ENCODE peak calls at places on chromosomes 6 and 20, in eight cellular contexts. One of them, this sample, is unnamed.

GRCh38 chr6:63997727-63998126 is 362.1 kb downstream of the PHF3 start:
- DNase-seq in transverse colon: no peak
- DNase-seq in NB4: no peak
- DNase-seq in lower lobe of right lung: no peak
- DNase-seq in brain microvascular endothelial cell: no peak
- DNase-seq in IMR-90: peak; percentile 8
- DNase-seq in CD8-positive, alpha-beta T cell: no peak
- DNase-seq in fibroblast of pulmonary artery: no peak
- DNase-seq in this sample: no peak

GRCh38 chr6:132401120-132401940 is at the start of gene MOXD1:
- DNase-seq in transverse colon: peak; percentile 55
- DNase-seq in NB4: no peak
- DNase-seq in lower lobe of right lung: no peak
- DNase-seq in brain microvascular endothelial cell: no peak
- DNase-seq in IMR-90: peak; percentile 37
- DNase-seq in CD8-positive, alpha-beta T cell: no peak
- DNase-seq in fibroblast of pulmonary artery: peak; percentile 34
- DNase-seq in this sample: peak; percentile 56

GRCh38 chr6:129497591-129498555 is 212.1 kb downstream of the ARHGAP18 start:
- DNase-seq in transverse colon: no peak
- DNase-seq in NB4: no peak
- DNase-seq in lower lobe of right lung: no peak
- DNase-seq in brain microvascular endothelial cell: no peak
- DNase-seq in IMR-90: peak; percentile 14
- DNase-seq in CD8-positive, alpha-beta T cell: no peak
- DNase-seq in fibroblast of pulmonary artery: no peak
- DNase-seq in this sample: no peak

GRCh38 chr6:153814136-153814535 is 224.9 kb upstream of the OPRM1 start:
- DNase-seq in transverse colon: no peak
- DNase-seq in NB4: no peak
- DNase-seq in lower lobe of right lung: no peak
- DNase-seq in brain microvascular endothelial cell: no peak
- DNase-seq in IMR-90: no peak
- DNase-seq in CD8-positive, alpha-beta T cell: no peak
- DNase-seq in fibroblast of pulmonary artery: no peak
- DNase-seq in this sample: no peak

GRCh38 chr6:20439558-20439957 is 37.9 kb downstream of the E2F3 start:
- DNase-seq in transverse colon: no peak
- DNase-seq in NB4: no peak
- DNase-seq in lower lobe of right lung: no peak
- DNase-seq in brain microvascular endothelial cell: no peak
- DNase-seq in IMR-90: no peak
- DNase-seq in CD8-positive, alpha-beta T cell: no peak
- DNase-seq in fibroblast of pulmonary artery: no peak
- DNase-seq in this sample: no peak

GRCh38 chr6:391559-392440 is at the start of gene IRF4:
- DNase-seq in transverse colon: peak; percentile 73
- DNase-seq in NB4: no peak
- DNase-seq in lower lobe of right lung: no peak
- DNase-seq in brain microvascular endothelial cell: no peak
- DNase-seq in IMR-90: no peak
- DNase-seq in CD8-positive, alpha-beta T cell: peak; percentile 35
- DNase-seq in fibroblast of pulmonary artery: no peak
- DNase-seq in this sample: no peak

GRCh38 chr6:85569323-85569722 is 24.3 kb downstream of the SNX14 start:
- DNase-seq in transverse colon: no peak
- DNase-seq in NB4: no peak
- DNase-seq in lower lobe of right lung: no peak
- DNase-seq in brain microvascular endothelial cell: no peak
- DNase-seq in IMR-90: peak; percentile 73
- DNase-seq in CD8-positive, alpha-beta T cell: no peak
- DNase-seq in fibroblast of pulmonary artery: peak; percentile 47
- DNase-seq in this sample: peak; percentile 57

GRCh38 chr20:47551841-47552240 is 50.2 kb downstream of the NCOA3 start:
- DNase-seq in transverse colon: no peak
- DNase-seq in NB4: peak; percentile 20
- DNase-seq in lower lobe of right lung: no peak
- DNase-seq in brain microvascular endothelial cell: peak; percentile 26
- DNase-seq in IMR-90: no peak
- DNase-seq in CD8-positive, alpha-beta T cell: no peak
- DNase-seq in fibroblast of pulmonary artery: no peak
- DNase-seq in this sample: peak; percentile 40

GRCh38 chr20:59020938-59021551 is 1.8 kb downstream of the TUBB1 start:
- DNase-seq in transverse colon: no peak
- DNase-seq in NB4: no peak
- DNase-seq in lower lobe of right lung: no peak
- DNase-seq in brain microvascular endothelial cell: peak; percentile 20
- DNase-seq in IMR-90: peak; percentile 56
- DNase-seq in CD8-positive, alpha-beta T cell: no peak
- DNase-seq in fibroblast of pulmonary artery: peak; percentile 59
- DNase-seq in this sample: peak; percentile 50

DNA sequence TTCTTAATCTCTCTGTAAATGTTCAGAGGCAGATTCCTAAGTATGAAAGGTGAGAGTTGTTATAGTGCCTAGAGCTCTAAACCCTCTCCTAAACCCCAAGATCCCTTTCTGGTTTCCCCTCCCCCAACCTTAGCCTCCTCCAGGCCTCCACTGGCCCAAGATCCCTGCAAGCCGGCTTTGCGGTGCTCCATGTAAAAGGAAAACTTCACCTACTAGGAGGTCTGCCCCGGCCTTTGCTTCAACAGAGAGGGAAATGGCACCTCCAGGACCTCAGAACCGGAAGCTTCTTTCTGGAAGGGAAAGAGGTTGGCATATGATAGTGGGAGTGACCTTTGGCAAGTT is 2.3 kb downstream of the RRBP1 start:
- DNase-seq in transverse colon: no peak
- DNase-seq in NB4: no peak
- DNase-seq in lower lobe of right lung: no peak
- DNase-seq in brain microvascular endothelial cell: no peak
- DNase-seq in IMR-90: no peak
- DNase-seq in CD8-positive, alpha-beta T cell: no peak
- DNase-seq in fibroblast of pulmonary artery: no peak
- DNase-seq in this sample: no peak
- H3K4me3 ChIP-seq in transverse colon: no peak overlapping the region
- H3K4me3 ChIP-seq in NB4: no peak overlapping the region
- H3K4me3 ChIP-seq in lower lobe of right lung: peak overlapping the region; percentile 74
- H3K4me3 ChIP-seq in brain microvascular endothelial cell: peak overlapping the region; percentile 82
- H3K4me3 ChIP-seq in IMR-90: peak overlapping the region; percentile 96
- H3K4me3 ChIP-seq in CD8-positive, alpha-beta T cell: no peak overlapping the region
- H3K4me3 ChIP-seq in fibroblast of pulmonary artery: peak overlapping the region; percentile 84
- H3K4me3 ChIP-seq in this sample: peak overlapping the region; percentile 67

GRCh38 chr6:151763303-151763702 is 44.2 kb upstream of the ESR1 start:
- DNase-seq in transverse colon: no peak
- DNase-seq in NB4: no peak
- DNase-seq in lower lobe of right lung: no peak
- DNase-seq in brain microvascular endothelial cell: peak; percentile 52
- DNase-seq in IMR-90: peak; percentile 21
- DNase-seq in CD8-positive, alpha-beta T cell: no peak
- DNase-seq in fibroblast of pulmonary artery: peak; percentile 54
- DNase-seq in this sample: peak; percentile 49
- TF ChIP-seq CTCF in transverse colon: no peak
- TF ChIP-seq CTCF in NB4: no peak
- TF ChIP-seq CTCF in lower lobe of right lung: peak; percentile 26
- TF ChIP-seq CTCF in brain microvascular endothelial cell: peak; percentile 68
- TF ChIP-seq CTCF in IMR-90: peak; percentile 26
- TF ChIP-seq CTCF in CD8-positive, alpha-beta T cell: no peak
- TF ChIP-seq CTCF in fibroblast of pulmonary artery: peak; percentile 46
- TF ChIP-seq CTCF in this sample: peak; percentile 69

DNA sequence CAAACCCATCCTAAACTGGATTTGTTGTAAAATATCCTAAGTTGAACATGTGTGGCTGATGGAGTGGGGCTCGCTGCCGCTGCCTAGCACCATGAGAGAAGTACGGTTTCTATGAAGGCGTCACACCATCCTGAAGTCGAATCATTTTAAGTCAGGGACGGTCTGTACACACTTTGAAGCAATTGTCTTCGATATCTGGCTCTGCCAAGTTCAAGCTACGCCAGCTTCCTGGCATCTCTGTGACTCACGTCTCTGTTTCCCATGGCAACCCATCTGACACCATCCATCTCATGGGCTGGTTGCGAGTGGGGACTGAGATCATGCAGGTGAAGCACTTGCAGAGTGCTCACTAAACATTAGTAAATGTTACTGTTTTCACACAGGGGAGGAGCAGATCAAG is 252.5 kb downstream of the MYLK4 start:
- DNase-seq in transverse colon: no peak
- DNase-seq in NB4: no peak
- DNase-seq in lower lobe of right lung: no peak
- DNase-seq in brain microvascular endothelial cell: no peak
- DNase-seq in IMR-90: no peak
- DNase-seq in CD8-positive, alpha-beta T cell: no peak
- DNase-seq in fibroblast of pulmonary artery: peak; percentile 29
- DNase-seq in this sample: peak; percentile 25
- H3K4me3 ChIP-seq in transverse colon: no peak overlapping the region
- H3K4me3 ChIP-seq in NB4: no peak overlapping the region
- H3K4me3 ChIP-seq in lower lobe of right lung: no peak overlapping the region
- H3K4me3 ChIP-seq in brain microvascular endothelial cell: no peak overlapping the region
- H3K4me3 ChIP-seq in IMR-90: no peak overlapping the region
- H3K4me3 ChIP-seq in CD8-positive, alpha-beta T cell: no peak overlapping the region
- H3K4me3 ChIP-seq in fibroblast of pulmonary artery: no peak overlapping the region
- H3K4me3 ChIP-seq in this sample: no peak overlapping the region

DNA sequence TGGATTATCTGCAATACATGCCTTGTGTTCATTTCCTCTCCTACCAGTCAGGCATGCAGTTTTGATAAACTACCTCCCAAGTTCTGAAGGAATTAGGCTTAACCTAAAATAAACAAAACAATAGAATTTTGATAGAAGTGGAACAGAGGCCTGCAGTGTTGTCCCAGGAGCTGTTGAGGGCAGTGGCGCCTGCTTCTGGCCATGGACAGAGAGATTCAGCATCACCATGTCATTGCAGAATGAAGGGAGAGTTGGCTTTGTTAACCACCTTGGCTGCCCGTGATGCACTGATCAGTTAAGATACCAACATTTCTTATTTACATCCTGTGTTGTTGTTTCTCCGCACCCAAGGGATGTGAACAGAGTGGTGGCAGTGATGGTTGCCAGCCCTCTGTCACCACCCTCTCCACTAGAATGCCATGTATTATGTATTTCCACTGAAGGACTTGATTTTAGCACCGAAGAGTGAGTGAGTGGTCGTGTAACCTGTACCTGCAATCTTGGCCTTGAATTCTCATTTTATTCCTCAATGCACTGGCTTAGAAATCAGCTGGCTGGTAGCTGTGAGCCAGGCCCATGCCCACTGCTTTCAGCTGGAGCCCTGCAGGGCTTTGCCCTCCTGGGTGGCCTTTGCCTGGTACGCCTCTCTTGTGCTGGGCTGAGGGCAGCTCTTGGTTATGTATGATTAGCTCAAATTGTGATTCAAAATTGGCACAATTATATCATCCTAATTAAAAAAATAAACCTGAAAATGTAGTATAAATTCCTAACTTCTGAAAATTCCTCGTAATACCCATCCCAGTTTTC is 56.5 kb downstream of the SHLD1 start:
- DNase-seq in transverse colon: no peak
- DNase-seq in NB4: no peak
- DNase-seq in lower lobe of right lung: no peak
- DNase-seq in brain microvascular endothelial cell: no peak
- DNase-seq in IMR-90: no peak
- DNase-seq in CD8-positive, alpha-beta T cell: no peak
- DNase-seq in fibroblast of pulmonary artery: peak; percentile 23
- DNase-seq in this sample: no peak
- TF ChIP-seq CTCF in transverse colon: no peak
- TF ChIP-seq CTCF in NB4: peak; percentile 25
- TF ChIP-seq CTCF in lower lobe of right lung: no peak
- TF ChIP-seq CTCF in brain microvascular endothelial cell: peak; percentile 49
- TF ChIP-seq CTCF in IMR-90: no peak
- TF ChIP-seq CTCF in CD8-positive, alpha-beta T cell: no peak
- TF ChIP-seq CTCF in fibroblast of pulmonary artery: peak; percentile 25
- TF ChIP-seq CTCF in this sample: peak; percentile 32